ENCODE peak calls at places on chromosomes 11 and 22, in ten cellular contexts. One of them, this sample, is unnamed.

GRCh38 chr11:47451990-47452389 is 3.1 kb upstream of the RAPSN start:
- DNase-seq in posterior vena cava: no peak
- DNase-seq in uterus: no peak
- DNase-seq in NCI-H2029: no peak
- DNase-seq in NCI-H1092: no peak
- DNase-seq in cardiac fibroblast: no peak
- DNase-seq in activated T-helper 1 cell treated with anti-CD3 and anti-CD28 coated beads, Interleukin-12 subunit alpha, Interleukin-12 subunit beta, Interleukin-2, Interleukin-4 antibody, amounts not matched to agents 30 ng/mL and 10 ng/mL and 1 ng/mL, durations not matched to agents 14 hours and 24 hours and 36 hours: no peak
- DNase-seq in CD4-positive, CD25-positive, alpha-beta regulatory T cell: no peak
- DNase-seq in erythroblast: no peak
- DNase-seq in iPS-NIHi11: no peak
- DNase-seq in this sample: no peak

GRCh38 chr22:48523761-48524160 is 1303.9 kb downstream of the BRD1 start:
- DNase-seq in posterior vena cava: no peak
- DNase-seq in uterus: no peak
- DNase-seq in NCI-H2029: no peak
- DNase-seq in NCI-H1092: no peak
- DNase-seq in cardiac fibroblast: no peak
- DNase-seq in activated T-helper 1 cell treated with anti-CD3 and anti-CD28 coated beads, Interleukin-12 subunit alpha, Interleukin-12 subunit beta, Interleukin-2, Interleukin-4 antibody, amounts not matched to agents 30 ng/mL and 10 ng/mL and 1 ng/mL, durations not matched to agents 14 hours and 24 hours and 36 hours: no peak
- DNase-seq in CD4-positive, CD25-positive, alpha-beta regulatory T cell: no peak
- DNase-seq in erythroblast: no peak
- DNase-seq in iPS-NIHi11: no peak
- DNase-seq in this sample: no peak

GRCh38 chr11:2944953-2945756 is 15.9 kb upstream of the PHLDA2 start:
- DNase-seq in posterior vena cava: peak; percentile 97
- DNase-seq in uterus: peak; percentile 89
- DNase-seq in NCI-H2029: peak; percentile 18
- DNase-seq in NCI-H1092: no peak
- DNase-seq in cardiac fibroblast: peak; percentile 83
- DNase-seq in activated T-helper 1 cell treated with anti-CD3 and anti-CD28 coated beads, Interleukin-12 subunit alpha, Interleukin-12 subunit beta, Interleukin-2, Interleukin-4 antibody, amounts not matched to agents 30 ng/mL and 10 ng/mL and 1 ng/mL, durations not matched to agents 14 hours and 24 hours and 36 hours: peak; percentile 46
- DNase-seq in CD4-positive, CD25-positive, alpha-beta regulatory T cell: peak; percentile 67
- DNase-seq in erythroblast: peak; percentile 21
- DNase-seq in iPS-NIHi11: peak; percentile 81
- DNase-seq in this sample: peak; percentile 61

GRCh38 chr22:37818397-37819099 is 4.6 kb upstream of the GALR3 start:
- DNase-seq in posterior vena cava: peak; percentile 91
- DNase-seq in uterus: no peak
- DNase-seq in NCI-H2029: peak; percentile 34
- DNase-seq in NCI-H1092: peak; percentile 33
- DNase-seq in cardiac fibroblast: peak; percentile 60
- DNase-seq in activated T-helper 1 cell treated with anti-CD3 and anti-CD28 coated beads, Interleukin-12 subunit alpha, Interleukin-12 subunit beta, Interleukin-2, Interleukin-4 antibody, amounts not matched to agents 30 ng/mL and 10 ng/mL and 1 ng/mL, durations not matched to agents 14 hours and 24 hours and 36 hours: peak; percentile 65
- DNase-seq in CD4-positive, CD25-positive, alpha-beta regulatory T cell: peak; percentile 78
- DNase-seq in erythroblast: peak; percentile 77
- DNase-seq in iPS-NIHi11: peak; percentile 68
- DNase-seq in this sample: peak; percentile 84

GRCh38 chr11:28673687-28674431 is 565.7 kb downstream of the METTL15 start:
- DNase-seq in posterior vena cava: no peak
- DNase-seq in uterus: no peak
- DNase-seq in NCI-H2029: no peak
- DNase-seq in NCI-H1092: no peak
- DNase-seq in cardiac fibroblast: peak; percentile 45
- DNase-seq in activated T-helper 1 cell treated with anti-CD3 and anti-CD28 coated beads, Interleukin-12 subunit alpha, Interleukin-12 subunit beta, Interleukin-2, Interleukin-4 antibody, amounts not matched to agents 30 ng/mL and 10 ng/mL and 1 ng/mL, durations not matched to agents 14 hours and 24 hours and 36 hours: no peak
- DNase-seq in CD4-positive, CD25-positive, alpha-beta regulatory T cell: no peak
- DNase-seq in erythroblast: no peak
- DNase-seq in iPS-NIHi11: no peak
- DNase-seq in this sample: no peak

GRCh38 chr11:56410801-56411200 is 1.7 kb upstream of the OR5AL1 start:
- DNase-seq in posterior vena cava: no peak
- DNase-seq in uterus: no peak
- DNase-seq in NCI-H2029: no peak
- DNase-seq in NCI-H1092: no peak
- DNase-seq in cardiac fibroblast: no peak
- DNase-seq in activated T-helper 1 cell treated with anti-CD3 and anti-CD28 coated beads, Interleukin-12 subunit alpha, Interleukin-12 subunit beta, Interleukin-2, Interleukin-4 antibody, amounts not matched to agents 30 ng/mL and 10 ng/mL and 1 ng/mL, durations not matched to agents 14 hours and 24 hours and 36 hours: no peak
- DNase-seq in CD4-positive, CD25-positive, alpha-beta regulatory T cell: no peak
- DNase-seq in erythroblast: no peak
- DNase-seq in iPS-NIHi11: no peak
- DNase-seq in this sample: no peak

GRCh38 chr11:126310229-126310991 is 6.5 kb downstream of the DCPS start:
- DNase-seq in posterior vena cava: peak; percentile 88
- DNase-seq in uterus: peak; percentile 81
- DNase-seq in NCI-H2029: peak; percentile 57
- DNase-seq in NCI-H1092: peak; percentile 75
- DNase-seq in cardiac fibroblast: peak; percentile 80
- DNase-seq in activated T-helper 1 cell treated with anti-CD3 and anti-CD28 coated beads, Interleukin-12 subunit alpha, Interleukin-12 subunit beta, Interleukin-2, Interleukin-4 antibody, amounts not matched to agents 30 ng/mL and 10 ng/mL and 1 ng/mL, durations not matched to agents 14 hours and 24 hours and 36 hours: peak; percentile 41
- DNase-seq in CD4-positive, CD25-positive, alpha-beta regulatory T cell: peak; percentile 60
- DNase-seq in erythroblast: peak; percentile 73
- DNase-seq in iPS-NIHi11: peak; percentile 83
- DNase-seq in this sample: peak; percentile 52

GRCh38 chr11:114821626-114822025 is 143.3 kb downstream of the NXPE2 start:
- DNase-seq in posterior vena cava: no peak
- DNase-seq in uterus: no peak
- DNase-seq in NCI-H2029: no peak
- DNase-seq in NCI-H1092: no peak
- DNase-seq in cardiac fibroblast: no peak
- DNase-seq in activated T-helper 1 cell treated with anti-CD3 and anti-CD28 coated beads, Interleukin-12 subunit alpha, Interleukin-12 subunit beta, Interleukin-2, Interleukin-4 antibody, amounts not matched to agents 30 ng/mL and 10 ng/mL and 1 ng/mL, durations not matched to agents 14 hours and 24 hours and 36 hours: no peak
- DNase-seq in CD4-positive, CD25-positive, alpha-beta regulatory T cell: no peak
- DNase-seq in erythroblast: no peak
- DNase-seq in iPS-NIHi11: peak; percentile 51
- DNase-seq in this sample: no peak

GRCh38 chr11:12813371-12814225 is 139.4 kb downstream of the TEAD1 start:
- DNase-seq in posterior vena cava: no peak
- DNase-seq in uterus: peak; percentile 71
- DNase-seq in NCI-H2029: no peak
- DNase-seq in NCI-H1092: no peak
- DNase-seq in cardiac fibroblast: peak; percentile 88
- DNase-seq in activated T-helper 1 cell treated with anti-CD3 and anti-CD28 coated beads, Interleukin-12 subunit alpha, Interleukin-12 subunit beta, Interleukin-2, Interleukin-4 antibody, amounts not matched to agents 30 ng/mL and 10 ng/mL and 1 ng/mL, durations not matched to agents 14 hours and 24 hours and 36 hours: no peak
- DNase-seq in CD4-positive, CD25-positive, alpha-beta regulatory T cell: no peak
- DNase-seq in erythroblast: no peak
- DNase-seq in iPS-NIHi11: no peak
- DNase-seq in this sample: no peak

GRCh38 chr22:30872282-30873041 is 96.1 kb downstream of the MORC2 start:
- DNase-seq in posterior vena cava: peak; percentile 79
- DNase-seq in uterus: peak; percentile 1
- DNase-seq in NCI-H2029: no peak
- DNase-seq in NCI-H1092: no peak
- DNase-seq in cardiac fibroblast: no peak
- DNase-seq in activated T-helper 1 cell treated with anti-CD3 and anti-CD28 coated beads, Interleukin-12 subunit alpha, Interleukin-12 subunit beta, Interleukin-2, Interleukin-4 antibody, amounts not matched to agents 30 ng/mL and 10 ng/mL and 1 ng/mL, durations not matched to agents 14 hours and 24 hours and 36 hours: no peak
- DNase-seq in CD4-positive, CD25-positive, alpha-beta regulatory T cell: no peak
- DNase-seq in erythroblast: peak; percentile 59
- DNase-seq in iPS-NIHi11: peak; percentile 7
- DNase-seq in this sample: peak; percentile 27

GRCh38 chr22:21621025-21621424 is 8.8 kb downstream of the YDJC start:
- DNase-seq in posterior vena cava: no peak
- DNase-seq in uterus: no peak
- DNase-seq in NCI-H2029: no peak
- DNase-seq in NCI-H1092: no peak
- DNase-seq in cardiac fibroblast: no peak
- DNase-seq in activated T-helper 1 cell treated with anti-CD3 and anti-CD28 coated beads, Interleukin-12 subunit alpha, Interleukin-12 subunit beta, Interleukin-2, Interleukin-4 antibody, amounts not matched to agents 30 ng/mL and 10 ng/mL and 1 ng/mL, durations not matched to agents 14 hours and 24 hours and 36 hours: no peak
- DNase-seq in CD4-positive, CD25-positive, alpha-beta regulatory T cell: no peak
- DNase-seq in erythroblast: no peak
- DNase-seq in iPS-NIHi11: no peak
- DNase-seq in this sample: no peak

GRCh38 chr22:43833286-43834240 is 21.5 kb upstream of the EFCAB6 start:
- DNase-seq in posterior vena cava: peak; percentile 60
- DNase-seq in uterus: no peak
- DNase-seq in NCI-H2029: no peak
- DNase-seq in NCI-H1092: no peak
- DNase-seq in cardiac fibroblast: no peak
- DNase-seq in activated T-helper 1 cell treated with anti-CD3 and anti-CD28 coated beads, Interleukin-12 subunit alpha, Interleukin-12 subunit beta, Interleukin-2, Interleukin-4 antibody, amounts not matched to agents 30 ng/mL and 10 ng/mL and 1 ng/mL, durations not matched to agents 14 hours and 24 hours and 36 hours: no peak
- DNase-seq in CD4-positive, CD25-positive, alpha-beta regulatory T cell: no peak
- DNase-seq in erythroblast: no peak
- DNase-seq in iPS-NIHi11: no peak
- DNase-seq in this sample: no peak

GRCh38 chr11:122177238-122177637 is 61.2 kb upstream of the BLID start:
- DNase-seq in posterior vena cava: no peak
- DNase-seq in uterus: no peak
- DNase-seq in NCI-H2029: no peak
- DNase-seq in NCI-H1092: no peak
- DNase-seq in cardiac fibroblast: no peak
- DNase-seq in activated T-helper 1 cell treated with anti-CD3 and anti-CD28 coated beads, Interleukin-12 subunit alpha, Interleukin-12 subunit beta, Interleukin-2, Interleukin-4 antibody, amounts not matched to agents 30 ng/mL and 10 ng/mL and 1 ng/mL, durations not matched to agents 14 hours and 24 hours and 36 hours: no peak
- DNase-seq in CD4-positive, CD25-positive, alpha-beta regulatory T cell: no peak
- DNase-seq in erythroblast: no peak
- DNase-seq in iPS-NIHi11: no peak
- DNase-seq in this sample: no peak

GRCh38 chr11:76335827-76336226 is 45.1 kb downstream of the THAP12 start:
- DNase-seq in posterior vena cava: no peak
- DNase-seq in uterus: no peak
- DNase-seq in NCI-H2029: no peak
- DNase-seq in NCI-H1092: no peak
- DNase-seq in cardiac fibroblast: no peak
- DNase-seq in activated T-helper 1 cell treated with anti-CD3 and anti-CD28 coated beads, Interleukin-12 subunit alpha, Interleukin-12 subunit beta, Interleukin-2, Interleukin-4 antibody, amounts not matched to agents 30 ng/mL and 10 ng/mL and 1 ng/mL, durations not matched to agents 14 hours and 24 hours and 36 hours: no peak
- DNase-seq in CD4-positive, CD25-positive, alpha-beta regulatory T cell: no peak
- DNase-seq in erythroblast: no peak
- DNase-seq in iPS-NIHi11: no peak
- DNase-seq in this sample: no peak

GRCh38 chr11:71252434-71252781 is at the start of gene SHANK2:
- DNase-seq in posterior vena cava: peak; percentile 62
- DNase-seq in uterus: no peak
- DNase-seq in NCI-H2029: no peak
- DNase-seq in NCI-H1092: no peak
- DNase-seq in cardiac fibroblast: no peak
- DNase-seq in activated T-helper 1 cell treated with anti-CD3 and anti-CD28 coated beads, Interleukin-12 subunit alpha, Interleukin-12 subunit beta, Interleukin-2, Interleukin-4 antibody, amounts not matched to agents 30 ng/mL and 10 ng/mL and 1 ng/mL, durations not matched to agents 14 hours and 24 hours and 36 hours: no peak
- DNase-seq in CD4-positive, CD25-positive, alpha-beta regulatory T cell: no peak
- DNase-seq in erythroblast: no peak
- DNase-seq in iPS-NIHi11: peak; percentile 83
- DNase-seq in this sample: peak; percentile 75

GRCh38 chr22:27084130-27084529 is 426.7 kb downstream of the MIAT start:
- DNase-seq in posterior vena cava: no peak
- DNase-seq in uterus: no peak
- DNase-seq in NCI-H2029: no peak
- DNase-seq in NCI-H1092: no peak
- DNase-seq in cardiac fibroblast: no peak
- DNase-seq in activated T-helper 1 cell treated with anti-CD3 and anti-CD28 coated beads, Interleukin-12 subunit alpha, Interleukin-12 subunit beta, Interleukin-2, Interleukin-4 antibody, amounts not matched to agents 30 ng/mL and 10 ng/mL and 1 ng/mL, durations not matched to agents 14 hours and 24 hours and 36 hours: no peak
- DNase-seq in CD4-positive, CD25-positive, alpha-beta regulatory T cell: no peak
- DNase-seq in erythroblast: no peak
- DNase-seq in iPS-NIHi11: no peak
- DNase-seq in this sample: no peak

This sample was measured in Peyer's patch.